ENCODE peak calls at places on chromosomes 12 and 14, in eight cellular contexts. T is effector memory CD4-positive, alpha-beta T cell; H is CD8-positive, alpha-beta T cell; J is ovary; F is heart right ventricle; O is lung; P is tibial artery; B is transverse colon. C is an unnamed sample.

GRCh38 chr12:122022393-122023338 is 982 bp downstream of the BCL7A start:
- DNase-seq in T (no peak), H (no peak), J (peak; percentile 36), F (no peak), O (no peak), P (peak; percentile 70), B (no peak), C (peak; percentile 40)

GRCh38 chr14:105806568-105806967 is 280.2 kb downstream of the TMEM121 start:
- DNase-seq in T (no peak), H (no peak), J (no peak), F (no peak), O (no peak), P (no peak), B (no peak), C (no peak)

GRCh38 chr12:56528836-56529235 is 7.2 kb downstream of the RBMS2 start:
- DNase-seq in T (no peak), H (no peak), J (no peak), F (no peak), O (no peak), P (no peak), B (no peak), C (no peak)

GRCh38 chr12:99271071-99271470 is 376.5 kb upstream of the GARIN6 start:
- DNase-seq in T (no peak), H (no peak), J (no peak), F (no peak), O (no peak), P (no peak), B (no peak), C (no peak)

GRCh38 chr12:59700145-59700435 is 104.3 kb downstream of the SLC16A7 start:
- DNase-seq in T (no peak), H (no peak), J (no peak), F (no peak), O (no peak), P (no peak), B (no peak), C (no peak)

GRCh38 chr14:104690266-104690711 is 871 bp downstream of the INF2 start:
- DNase-seq in T (no peak), H (no peak), J (peak; percentile 37), F (no peak), O (no peak), P (no peak), B (peak; percentile 76), C (no peak)

GRCh38 chr12:69655616-69656336 is 43.3 kb downstream of the BEST3 start:
- DNase-seq in T (no peak), H (no peak), J (no peak), F (no peak), O (no peak), P (no peak), B (no peak), C (no peak)

GRCh38 chr14:96965885-96966595 is 168.9 kb downstream of the VRK1 start:
- DNase-seq in T (no peak), H (no peak), J (no peak), F (no peak), O (no peak), P (no peak), B (no peak), C (no peak)

GRCh38 chr14:80393766-80394165 is 182.5 kb upstream of the DIO2 start:
- DNase-seq in T (no peak), H (no peak), J (no peak), F (no peak), O (no peak), P (no peak), B (no peak), C (no peak)

GRCh38 chr12:124369055-124369900 is 74.4 kb downstream of the RFLNA start:
- DNase-seq in T (no peak), H (no peak), J (peak; percentile 96), F (peak; percentile 91), O (peak; percentile 89), P (peak; percentile 99), B (peak; percentile 86), C (peak; percentile 97)

GRCh38 chr14:101564819-101565698 is 3.8 kb downstream of the DIO3 start:
- DNase-seq in T (no peak), H (no peak), J (peak; percentile 26), F (no peak), O (no peak), P (no peak), B (no peak), C (no peak)

GRCh38 chr12:84585996-84586395 is 326.6 kb downstream of the SLC6A15 start:
- DNase-seq in T (no peak), H (no peak), J (no peak), F (no peak), O (no peak), P (no peak), B (no peak), C (no peak)

GRCh38 chr12:88784166-88784565 is 203.9 kb upstream of the KITLG start:
- DNase-seq in T (no peak), H (no peak), J (no peak), F (no peak), O (no peak), P (no peak), B (no peak), C (no peak)

GRCh38 chr12:12612403-12612802 is 727 bp downstream of the CREBL2 start:
- DNase-seq in T (no peak), H (peak; percentile 3), J (no peak), F (peak; percentile 8), O (no peak), P (no peak), B (no peak), C (no peak)

GRCh38 chr14:105059917-105060565 is 5.2 kb downstream of the GPR132 start:
- DNase-seq in T (no peak), H (no peak), J (no peak), F (no peak), O (no peak), P (no peak), B (no peak), C (no peak)

GRCh38 chr14:58469309-58469708 is 41.8 kb downstream of the KIAA0586 start:
- DNase-seq in T (no peak), H (no peak), J (no peak), F (no peak), O (no peak), P (no peak), B (no peak), C (no peak)

GRCh38 chr12:60148831-60149230 is 553.0 kb downstream of the SLC16A7 start:
- DNase-seq in T (no peak), H (no peak), J (no peak), F (no peak), O (no peak), P (no peak), B (no peak), C (no peak)

GRCh38 chr14:81401420-81402122 is 1.4 kb upstream of the STON2 start:
- DNase-seq in T (no peak), H (no peak), J (no peak), F (no peak), O (no peak), P (no peak), B (no peak), C (no peak)

GRCh38 chr12:114636723-114637480 is 47.1 kb downstream of the TBX3 start:
- DNase-seq in T (no peak), H (no peak), J (no peak), F (no peak), O (no peak), P (no peak), B (peak; percentile 8), C (no peak)

GRCh38 chr12:53254816-53255545 is 13.1 kb upstream of the ESPL1 start:
- DNase-seq in T (no peak), H (no peak), J (no peak), F (no peak), O (no peak), P (no peak), B (no peak), C (no peak)
- H3K4me1 ChIP-seq in T (peaks cover 37% of the 10 kb centered on the region), H (peaks cover 46% of the 10 kb centered on the region), J (peaks cover 3% of the 10 kb centered on the region), F (peaks cover 32% of the 10 kb centered on the region), O (peaks cover 17% of the 10 kb centered on the region), P (peaks cover 30% of the 10 kb centered on the region), B (peaks cover 23% of the 10 kb centered on the region), C (peaks cover 6% of the 10 kb centered on the region)

DNA sequence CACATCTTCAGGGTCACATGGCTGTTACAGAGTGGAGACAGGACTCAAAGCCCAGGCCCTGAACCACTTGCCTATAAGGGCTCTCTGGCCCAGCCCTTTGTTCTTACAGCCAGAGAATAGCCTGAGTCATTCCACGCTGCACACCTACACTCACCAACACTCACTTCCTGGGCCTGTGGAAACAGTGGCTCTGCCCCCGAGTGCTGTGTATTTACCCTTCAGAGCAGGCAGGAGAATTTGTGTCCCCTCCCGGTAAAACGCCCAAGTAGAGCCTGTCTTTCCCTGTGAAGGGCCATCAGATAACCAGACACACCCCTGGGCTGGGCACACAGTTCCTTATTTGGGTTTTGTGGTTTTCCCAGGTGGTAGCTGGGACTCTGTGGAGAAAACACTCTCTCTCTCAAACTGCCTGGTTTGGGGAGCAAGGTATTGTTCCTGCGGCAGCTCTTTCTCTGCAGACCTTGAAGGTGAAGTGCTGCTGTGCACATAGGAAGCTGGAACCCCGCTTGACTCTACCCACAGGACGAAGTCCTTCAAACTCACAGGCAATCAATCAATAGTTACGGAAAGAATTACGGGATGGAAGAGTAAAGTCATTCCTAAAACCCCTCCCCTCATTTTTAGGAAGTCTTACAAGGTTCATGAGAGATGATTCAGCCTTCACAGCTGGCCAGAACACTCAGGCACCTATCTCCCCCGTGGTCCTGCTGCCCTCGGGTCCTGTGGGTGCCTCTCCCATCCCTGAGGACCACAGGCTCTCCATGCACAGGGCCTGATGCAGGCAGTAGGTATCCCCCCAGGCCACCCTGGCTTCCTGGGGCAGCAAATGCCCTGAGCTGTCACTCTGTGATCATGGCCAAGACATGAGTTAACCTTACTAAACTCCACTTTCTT is 20.3 kb downstream of the FIGNL2 start:
- DNase-seq in T (no peak), H (no peak), J (no peak), F (no peak), O (peak; percentile 50), P (no peak), B (peak; percentile 68), C (no peak)
- H3K27ac ChIP-seq in T (no peak overlapping the region), H (no peak overlapping the region), J (no peak overlapping the region), F (no peak overlapping the region), O (peak overlapping the region; percentile 38), P (no peak overlapping the region), B (peak overlapping the region; percentile 43), C (no peak overlapping the region)

GRCh38 chr12:46830731-46831334 is 5.0 kb upstream of the SLC38A4 start:
- DNase-seq in T (no peak), H (no peak), J (no peak), F (no peak), O (no peak), P (no peak), B (peak; percentile 25), C (peak; percentile 24)
- H3K4me3 ChIP-seq in T (no peak overlapping the region), H (no peak overlapping the region), J (peak overlapping the region; percentile 15), F (peak overlapping the region; percentile 41), O (no peak overlapping the region), P (peak overlapping the region; percentile 49), B (no peak overlapping the region), C (peak overlapping the region; percentile 21)

GRCh38 chr14:103134919-103135318 is 11.7 kb downstream of the TNFAIP2 start:
- DNase-seq in T (no peak), H (no peak), J (no peak), F (no peak), O (no peak), P (no peak), B (no peak), C (peak; percentile 40)

GRCh38 chr14:103135333-103136075 is 12.2 kb downstream of the TNFAIP2 start:
- DNase-seq in T (no peak), H (no peak), J (no peak), F (no peak), O (no peak), P (peak; percentile 58), B (no peak), C (peak; percentile 50)

GRCh38 chr14:103133213-103134140 is 10.2 kb downstream of the TNFAIP2 start:
- DNase-seq in T (no peak), H (no peak), J (no peak), F (no peak), O (no peak), P (no peak), B (no peak), C (peak; percentile 30)

GRCh38 chr14:103136076-103136340 is 12.7 kb downstream of the TNFAIP2 start:
- DNase-seq in T (no peak), H (no peak), J (no peak), F (no peak), O (no peak), P (no peak), B (no peak), C (no peak)

GRCh38 chr14:103134405-103134804 is 11.1 kb downstream of the TNFAIP2 start:
- DNase-seq in T (no peak), H (no peak), J (no peak), F (no peak), O (no peak), P (no peak), B (no peak), C (no peak)
- H3K4me1 ChIP-seq in T (no peaks in the 10 kb centered on the region), H (no peaks in the 10 kb centered on the region), J (peaks cover 15% of the 10 kb centered on the region), F (peaks cover 42% of the 10 kb centered on the region), O (peaks cover 9% of the 10 kb centered on the region), P (no peaks in the 10 kb centered on the region), B (peaks cover 7% of the 10 kb centered on the region), C (no peaks in the 10 kb centered on the region)